ENCODE peak calls at places on chromosome 1, in six cellular contexts. L, O, D, C, Y and J are unnamed samples.

GRCh38 chr1:71532343-71532742 is 451.5 kb upstream of the ZRANB2 start:
- DNase-seq in L (no peak), O (no peak), D (no peak), C (no peak), Y (no peak), J (no peak)

GRCh38 chr1:78143152-78143551 is 97.4 kb downstream of the GIPC2 start:
- DNase-seq in L (no peak), O (no peak), D (no peak), C (no peak), Y (peak; percentile 26), J (no peak)

GRCh38 chr1:90721210-90722194 is 4.4 kb upstream of the BARHL2 start:
- DNase-seq in L (peak; percentile 69), O (peak; percentile 65), D (no peak), C (peak; percentile 53), Y (peak; percentile 70), J (no peak)

GRCh38 chr1:165173409-165173808 is 183.1 kb downstream of the LMX1A start:
- DNase-seq in L (no peak), O (no peak), D (peak; percentile 61), C (no peak), Y (no peak), J (no peak)

GRCh38 chr1:230643887-230644286 is 1.6 kb downstream of the COG2 start:
- DNase-seq in L (peak; percentile 31), O (peak; percentile 35), D (no peak), C (peak; percentile 84), Y (no peak), J (no peak)

GRCh38 chr1:178461104-178461503 is 35.7 kb downstream of the CLEC20A start:
- DNase-seq in L (no peak), O (no peak), D (no peak), C (no peak), Y (no peak), J (no peak)

GRCh38 chr1:238485906-238486219 is 595.1 kb upstream of the ZP4 start:
- DNase-seq in L (no peak), O (peak; percentile 8), D (no peak), C (peak; percentile 38), Y (no peak), J (no peak)

GRCh38 chr1:7262611-7263010 is 477.4 kb downstream of the CAMTA1 start:
- DNase-seq in L (no peak), O (no peak), D (no peak), C (no peak), Y (no peak), J (no peak)

GRCh38 chr1:214472362-214472761 is 79.0 kb downstream of the PTPN14 start:
- DNase-seq in L (no peak), O (no peak), D (no peak), C (peak; percentile 80), Y (no peak), J (no peak)

GRCh38 chr1:45552309-45552708 is 1.7 kb downstream of the AKR1A1 start:
- DNase-seq in L (peak; percentile 18), O (no peak), D (peak; percentile 48), C (no peak), Y (no peak), J (peak; percentile 58)

GRCh38 chr1:11838349-11839272 is 9.0 kb downstream of the NPPA start:
- DNase-seq in L (peak; percentile 75), O (peak; percentile 69), D (peak; percentile 84), C (peak; percentile 50), Y (peak; percentile 82), J (peak; percentile 81)

GRCh38 chr1:158730453-158730852 is 9.9 kb upstream of the OR6K3 start:
- DNase-seq in L (no peak), O (no peak), D (no peak), C (no peak), Y (no peak), J (no peak)

GRCh38 chr1:110538921-110539320 is 19.9 kb upstream of the KCNA10 start:
- DNase-seq in L (no peak), O (no peak), D (no peak), C (no peak), Y (no peak), J (no peak)

GRCh38 chr1:184222561-184223157 is 164.2 kb upstream of the C1orf21 start:
- DNase-seq in L (peak; percentile 54), O (peak; percentile 71), D (no peak), C (peak; percentile 49), Y (peak; percentile 44), J (peak; percentile 44)

GRCh38 chr1:113197662-113198330 is 124.8 kb downstream of the LRIG2 start:
- DNase-seq in L (no peak), O (no peak), D (no peak), C (no peak), Y (no peak), J (no peak)

GRCh38 chr1:216600730-216601426 is 122.4 kb downstream of the ESRRG start:
- DNase-seq in L (no peak), O (peak; percentile 86), D (peak; percentile 83), C (peak; percentile 78), Y (peak; percentile 23), J (peak; percentile 80)

GRCh38 chr1:63824386-63824898 is 50.6 kb downstream of the ROR1 start:
- DNase-seq in L (no peak), O (no peak), D (no peak), C (no peak), Y (no peak), J (no peak)

GRCh38 chr1:110594466-110595076 is 11.6 kb downstream of the KCNA2 start:
- DNase-seq in L (no peak), O (no peak), D (no peak), C (no peak), Y (no peak), J (no peak)

GRCh38 chr1:18528616-18529015 is 47.9 kb downstream of the KLHDC7A start:
- DNase-seq in L (no peak), O (no peak), D (no peak), C (no peak), Y (no peak), J (no peak)

GRCh38 chr1:160171352-160171751 is 19.0 kb upstream of the CASQ1 start:
- DNase-seq in L (no peak), O (no peak), D (no peak), C (peak; percentile 24), Y (no peak), J (no peak)

GRCh38 chr1:185404864-185405568 is 88.0 kb upstream of the IVNS1ABP start:
- DNase-seq in L (no peak), O (no peak), D (no peak), C (no peak), Y (no peak), J (no peak)

GRCh38 chr1:26541816-26542711 is 12.5 kb downstream of the RPS6KA1 start:
- DNase-seq in L (peak; percentile 89), O (peak; percentile 95), D (peak; percentile 95), C (peak; percentile 93), Y (peak; percentile 87), J (peak; percentile 89)

GRCh38 chr1:9087411-9087810 is 18.0 kb upstream of the SLC2A5 start:
- DNase-seq in L (no peak), O (no peak), D (no peak), C (no peak), Y (no peak), J (no peak)

GRCh38 chr1:10911274-10912166 is 100.9 kb upstream of the TARDBP start:
- DNase-seq in L (no peak), O (no peak), D (peak; percentile 19), C (no peak), Y (no peak), J (no peak)

GRCh38 chr1:103194060-103194459 is 85.7 kb upstream of the COL11A1 start:
- DNase-seq in L (no peak), O (no peak), D (no peak), C (no peak), Y (no peak), J (no peak)

GRCh38 chr1:210882414-210883221 is 251.3 kb downstream of the KCNH1 start:
- DNase-seq in L (no peak), O (no peak), D (no peak), C (peak; percentile 53), Y (no peak), J (no peak)

GRCh38 chr1:206833741-206834140 is 31.7 kb upstream of the IL20 start:
- DNase-seq in L (no peak), O (no peak), D (peak; percentile 61), C (no peak), Y (no peak), J (no peak)

GRCh38 chr1:167518331-167518700 is at the start of gene CD247:
- DNase-seq in L (peak; percentile 75), O (no peak), D (no peak), C (no peak), Y (peak; percentile 87), J (no peak)

GRCh38 chr1:4072754-4073153 is 172.7 kb upstream of the C1orf174 start:
- DNase-seq in L (no peak), O (no peak), D (no peak), C (no peak), Y (no peak), J (no peak)

GRCh38 chr1:27436204-27437159 is 44.1 kb downstream of the GPR3 start:
- DNase-seq in L (no peak), O (peak; percentile 62), D (no peak), C (peak; percentile 67), Y (no peak), J (no peak)

GRCh38 chr1:201606581-201606980 is 67.7 kb downstream of the NAV1 start:
- DNase-seq in L (no peak), O (no peak), D (no peak), C (no peak), Y (no peak), J (no peak)

GRCh38 chr1:101567582-101568189 is 330.9 kb downstream of the S1PR1 start:
- DNase-seq in L (peak; percentile 48), O (peak; percentile 47), D (peak; percentile 48), C (peak; percentile 25), Y (peak; percentile 64), J (peak; percentile 44)

GRCh38 chr1:97277891-97278662 is 556.5 kb downstream of the PTBP2 start:
- DNase-seq in L (no peak), O (peak; percentile 83), D (no peak), C (peak; percentile 91), Y (no peak), J (no peak)

GRCh38 chr1:148263128-148263905 is 111.2 kb upstream of the NBPF11 start:
- DNase-seq in L (peak; percentile 72), O (peak; percentile 68), D (peak; percentile 67), C (peak; percentile 81), Y (peak; percentile 70), J (peak; percentile 64)

GRCh38 chr1:228802386-228803221 is 67.3 kb downstream of the RHOU start:
- DNase-seq in L (no peak), O (peak; percentile 90), D (no peak), C (peak; percentile 82), Y (no peak), J (no peak)

GRCh38 chr1:222061711-222062359 is 319.9 kb upstream of the DUSP10 start:
- DNase-seq in L (no peak), O (no peak), D (no peak), C (no peak), Y (no peak), J (peak; percentile 73)

GRCh38 chr1:36144413-36144812 is 4.9 kb downstream of the TRAPPC3 start:
- DNase-seq in L (no peak), O (no peak), D (no peak), C (no peak), Y (no peak), J (no peak)

GRCh38 chr1:224565186-224565585 is 50.9 kb upstream of the CNIH3 start:
- DNase-seq in L (no peak), O (peak; percentile 66), D (peak; percentile 46), C (peak; percentile 81), Y (no peak), J (no peak)

GRCh38 chr1:53572802-53573148 is 113.6 kb downstream of the DMRTB1 start:
- DNase-seq in L (no peak), O (no peak), D (no peak), C (no peak), Y (no peak), J (no peak)